ENCODE peak calls at places on chromosome 10, in five cellular contexts. T is H1, K is GM12891, F is K562, V is HepG2. R is an unnamed sample.

GRCh38 chr10:29949411-29950011 is 109.9 kb downstream of the JCAD start:
- DNase-seq in F (no peak), V (no peak), K (no peak), T (no peak), R (no peak)

GRCh38 chr10:30705625-30706149 is 76.1 kb upstream of the LYZL2 start:
- DNase-seq in V (no peak), F (no peak), T (no peak), K (no peak), R (no peak)

GRCh38 chr10:96643920-96644319 is 57.1 kb upstream of the TM9SF3 start:
- DNase-seq in F (no peak), V (no peak), T (no peak), K (no peak), R (no peak)

GRCh38 chr10:127756264-127756663 is 19.3 kb downstream of the FOXI2 start:
- DNase-seq in V (no peak), F (no peak), K (no peak), T (no peak), R (no peak)

GRCh38 chr10:115720121-115720520 is 552.9 kb downstream of the GFRA1 start:
- DNase-seq in F (no peak), T (no peak), K (no peak), V (no peak), R (no peak)

GRCh38 chr10:101050206-101051069 is 11.4 kb upstream of the KAZALD1 start:
- DNase-seq in T (no peak), V (peak; percentile 44), K (peak; percentile 78), F (peak; percentile 77), R (peak; percentile 81)

GRCh38 chr10:99372546-99373271 is 43.6 kb downstream of the CNNM1 start:
- DNase-seq in K (no peak), F (no peak), V (peak; percentile 25), T (no peak), R (no peak)

GRCh38 chr10:21724695-21725371 is 190.8 kb downstream of the MLLT10 start:
- DNase-seq in F (peak; percentile 63), T (no peak), K (peak; percentile 28), V (peak; percentile 98), R (no peak)

GRCh38 chr10:50528206-50528605 is 95.5 kb downstream of the SGMS1 start:
- DNase-seq in V (no peak), K (no peak), T (no peak), F (no peak), R (no peak)

GRCh38 chr10:97596101-97597055 is 6.9 kb downstream of the C10orf62 start:
- DNase-seq in V (peak; percentile 64), F (no peak), K (no peak), T (no peak), R (no peak)

GRCh38 chr10:128854965-128855364 is 612.1 kb upstream of the MGMT start:
- DNase-seq in T (no peak), K (no peak), F (no peak), V (peak; percentile 70), R (no peak)

GRCh38 chr10:72310241-72310633 is 36.5 kb downstream of the DDIT4 start:
- DNase-seq in F (no peak), K (no peak), T (no peak), V (no peak), R (peak; percentile 10)

GRCh38 chr10:129525408-129525807 is 58.4 kb downstream of the MGMT start:
- DNase-seq in K (no peak), T (no peak), V (no peak), F (no peak), R (no peak)

GRCh38 chr10:97515260-97515978 is 16.7 kb downstream of the UBTD1 start:
- DNase-seq in V (peak; percentile 33), T (no peak), F (no peak), K (no peak), R (no peak)

GRCh38 chr10:98029149-98030092 is 1.0 kb downstream of the CRTAC1 start:
- DNase-seq in K (no peak), F (no peak), T (no peak), V (no peak), R (no peak)

DNA sequence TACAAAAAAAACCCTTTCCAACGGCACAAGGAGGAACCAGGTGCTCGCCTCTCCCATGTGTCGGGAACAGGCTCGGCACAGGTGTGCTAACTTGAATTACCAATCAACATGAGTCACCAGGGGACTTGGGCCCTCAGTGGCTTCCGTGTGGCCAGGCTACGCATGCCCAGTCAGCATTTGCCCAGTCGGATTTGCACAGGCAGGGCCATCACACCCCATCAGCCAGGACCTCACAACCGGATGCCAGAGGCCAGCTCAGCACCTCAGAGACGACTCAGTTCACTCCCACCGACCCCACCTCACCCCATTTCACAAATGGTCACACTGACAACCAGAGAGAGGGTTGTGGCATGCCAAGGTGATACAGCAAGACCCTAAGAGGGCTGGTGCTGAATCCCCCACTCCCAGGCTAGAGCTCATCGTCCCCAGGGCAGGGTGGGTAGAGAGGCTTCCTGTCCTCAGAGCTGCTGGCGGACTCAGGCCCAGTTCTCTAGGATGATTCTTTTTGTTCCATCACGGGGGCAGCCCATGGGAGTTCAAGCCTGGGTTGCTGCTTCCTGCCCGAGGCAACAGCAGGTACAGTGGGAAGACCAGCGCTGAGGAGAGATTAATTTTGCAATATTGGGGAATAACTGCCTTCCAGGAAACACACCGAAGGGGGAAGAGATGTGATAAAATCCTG is 13.6 kb downstream of the ANXA11 start:
- DNase-seq in V (no peak), T (no peak), F (no peak), K (no peak), R (no peak)
- TF ChIP-seq POLR2AphosphoS5 in V (no peak), T (no peak), F (no peak), K (no peak), R (no peak)

GRCh38 chr10:63702107-63702506 is 180.9 kb downstream of the REEP3 start:
- DNase-seq in V (no peak), F (no peak), K (no peak), T (no peak), R (no peak)

GRCh38 chr10:63700209-63700934 is 179.2 kb downstream of the REEP3 start:
- DNase-seq in V (no peak), K (no peak), T (no peak), F (no peak), R (no peak)

GRCh38 chr10:63703740-63704345 is 182.6 kb downstream of the REEP3 start:
- DNase-seq in V (no peak), K (no peak), T (no peak), F (no peak), R (no peak)

GRCh38 chr10:63700935-63701263 is 179.7 kb downstream of the REEP3 start:
- DNase-seq in F (no peak), V (no peak), T (no peak), K (no peak), R (no peak)

DNA sequence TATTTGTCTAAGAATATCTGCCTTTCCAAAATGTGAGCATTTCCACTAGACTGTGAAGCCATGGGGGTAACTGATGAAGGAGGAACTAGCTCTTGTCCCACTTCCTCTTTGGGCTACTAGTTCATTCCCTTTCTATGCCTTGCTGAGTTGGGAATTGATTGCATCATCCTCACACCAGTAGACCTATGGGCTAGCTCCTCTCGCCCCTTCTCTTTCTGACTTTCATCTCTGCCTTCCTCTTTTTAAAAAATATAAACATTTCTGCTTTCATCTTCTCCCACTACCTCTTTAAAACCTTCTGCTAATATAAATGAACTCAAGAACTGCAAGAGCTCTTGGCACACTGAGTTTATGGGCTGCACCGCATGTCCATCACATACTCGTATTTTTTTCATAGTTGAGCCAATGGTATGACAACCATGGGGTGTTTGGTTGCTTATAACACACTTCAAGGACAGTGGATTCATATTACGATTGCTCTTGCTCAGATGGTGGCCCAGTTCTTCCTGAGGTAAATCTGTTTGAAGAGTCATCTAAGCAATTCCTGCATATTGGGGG is 182.0 kb downstream of the REEP3 start:
- DNase-seq in V (no peak), T (no peak), F (no peak), K (no peak), R (no peak)
- TF ChIP-seq POLR2A in V (no peak), T (no peak), F (no peak), K (no peak), R (no peak)

GRCh38 chr10:52870562-52870961 is 98.0 kb upstream of the MBL2 start:
- DNase-seq in F (no peak), K (no peak), V (no peak), T (no peak), R (no peak)

GRCh38 chr10:52875341-52875740 is 102.8 kb upstream of the MBL2 start:
- DNase-seq in T (no peak), F (no peak), V (no peak), K (no peak), R (no peak)

GRCh38 chr10:52871191-52871843 is 98.7 kb upstream of the MBL2 start:
- DNase-seq in F (no peak), K (no peak), V (no peak), T (no peak), R (no peak)

GRCh38 chr10:52877453-52877852 is 104.9 kb upstream of the MBL2 start:
- DNase-seq in V (no peak), T (no peak), F (no peak), K (no peak), R (no peak)

GRCh38 chr10:52874541-52874940 is 102.0 kb upstream of the MBL2 start:
- DNase-seq in K (no peak), T (no peak), V (no peak), F (no peak), R (no peak)
- TF ChIP-seq TAF1 in K (no peak), T (no peak), V (no peak), F (no peak), R (no peak)

GRCh38 chr10:79058899-79059771 is 9.6 kb upstream of the ZMIZ1 start:
- DNase-seq in K (no peak), F (no peak), V (peak; percentile 96), T (no peak), R (no peak)

GRCh38 chr10:79060641-79061255 is 8.0 kb upstream of the ZMIZ1 start:
- DNase-seq in F (no peak), T (no peak), V (no peak), K (no peak), R (no peak)

GRCh38 chr10:79057481-79058275 is 11.1 kb upstream of the ZMIZ1 start:
- DNase-seq in T (no peak), K (no peak), V (no peak), F (no peak), R (no peak)

GRCh38 chr10:79061441-79062315 is 7.1 kb upstream of the ZMIZ1 start:
- DNase-seq in F (no peak), V (no peak), K (no peak), T (no peak), R (no peak)

GRCh38 chr10:79059859-79060379 is 8.8 kb upstream of the ZMIZ1 start:
- DNase-seq in K (no peak), V (peak; percentile 86), F (no peak), T (no peak), R (no peak)
- TF ChIP-seq POLR2AphosphoS5 in K (no peak), V (no peak), F (no peak), T (no peak), R (no peak)

DNA sequence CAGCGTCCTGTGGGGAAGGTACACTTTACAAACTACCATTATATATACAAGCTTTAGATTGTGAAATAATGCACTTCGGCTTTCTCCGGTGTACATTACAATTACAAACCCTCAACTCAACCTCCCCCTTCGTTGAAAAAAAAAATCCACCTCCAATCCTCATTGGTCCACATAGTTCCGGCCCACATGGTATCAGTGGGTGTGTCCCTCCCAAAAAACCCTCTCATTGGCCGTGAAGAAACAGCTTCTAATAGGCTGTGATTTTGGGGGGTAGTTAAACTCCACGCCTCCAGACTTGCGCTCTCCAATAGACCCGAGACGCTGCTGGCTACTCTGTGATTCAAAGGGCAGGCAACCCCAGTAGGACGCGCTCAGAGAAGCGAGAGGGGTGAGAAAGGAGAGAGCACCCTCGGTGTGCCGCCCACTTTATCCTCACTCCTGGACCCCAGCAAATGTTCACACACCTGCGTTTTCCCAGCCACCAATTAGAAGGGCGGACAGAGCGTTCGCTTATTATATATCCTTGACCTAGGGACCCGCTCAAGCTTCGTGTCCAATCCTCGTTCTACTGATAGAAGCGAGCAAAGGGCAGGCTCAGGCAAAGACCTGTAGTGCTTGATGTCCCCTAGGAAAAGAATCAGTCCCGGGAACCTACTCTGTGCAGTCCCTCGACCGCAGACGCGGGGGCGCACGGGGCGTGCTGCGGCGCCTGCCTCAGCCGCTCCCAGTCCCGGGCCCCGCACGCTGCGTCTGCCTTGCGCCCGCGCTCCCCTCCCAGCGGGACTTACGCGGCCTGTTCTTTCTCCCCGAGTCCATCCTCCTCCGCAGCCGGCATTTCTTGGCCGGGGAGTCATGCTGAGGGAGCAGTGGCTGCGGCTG is 991 bp downstream of the PANK1 start:
- DNase-seq in K (peak; percentile 75), T (peak; percentile 88), F (peak; percentile 86), V (peak; percentile 99), R (peak; percentile 70)
- TF ChIP-seq POLR2A in K (peak; percentile 98), T (peak; percentile 97), F (peak; percentile 93), V (peak; percentile 98), R (peak; percentile 93)